ENCODE peak calls at places on chromosomes 5 and 9, in five cellular contexts. G, Y, E, P and T are unnamed samples.

GRCh38 chr9:114484854-114485443 is 20.3 kb downstream of the WHRN start:
- DNase-seq in P (no peak), Y (no peak), E (peak; percentile 15), G (no peak), T (no peak)

GRCh38 chr5:31585519-31586270 is 53.2 kb upstream of the PDZD2 start:
- DNase-seq in E (no peak), Y (no peak), P (no peak), G (no peak), T (no peak)

GRCh38 chr5:178588769-178589168 is 1.4 kb downstream of the COL23A1 start:
- DNase-seq in Y (peak; percentile 50), P (no peak), G (no peak), E (no peak), T (no peak)

GRCh38 chr9:2494571-2494970 is 127.0 kb upstream of the VLDLR start:
- DNase-seq in E (no peak), P (no peak), Y (no peak), G (no peak), T (peak; percentile 42)

GRCh38 chr9:130328349-130328801 is 62.8 kb downstream of the HMCN2 start:
- DNase-seq in P (no peak), Y (no peak), E (peak; percentile 42), G (no peak), T (no peak)

GRCh38 chr5:16994576-16994975 is 58.5 kb upstream of the MYO10 start:
- DNase-seq in G (no peak), E (no peak), P (no peak), Y (no peak), T (peak; percentile 32)

GRCh38 chr9:1373445-1373844 is 323.3 kb downstream of the DMRT2 start:
- DNase-seq in P (no peak), G (no peak), Y (no peak), E (no peak), T (no peak)

GRCh38 chr9:128285033-128285784 is 9.1 kb downstream of the SWI5 start:
- DNase-seq in P (peak; percentile 77), G (no peak), E (no peak), Y (no peak), T (no peak)

GRCh38 chr5:97338729-97339128 is 155.7 kb upstream of the RIOK2 start:
- DNase-seq in E (no peak), Y (no peak), G (no peak), P (no peak), T (no peak)

GRCh38 chr9:6686396-6686795 is 40.9 kb upstream of the GLDC start:
- DNase-seq in Y (no peak), E (peak; percentile 16), G (no peak), P (peak; percentile 41), T (no peak)

GRCh38 chr9:135326633-135327152 is 152.9 kb upstream of the PPP1R26 start:
- DNase-seq in Y (no peak), G (no peak), E (no peak), P (no peak), T (no peak)

GRCh38 chr5:37932450-37932849 is 92.6 kb upstream of the GDNF start:
- DNase-seq in Y (no peak), P (no peak), E (no peak), G (no peak), T (no peak)

GRCh38 chr5:129804705-129805104 is 56.8 kb downstream of the MINAR2 start:
- DNase-seq in P (no peak), E (no peak), Y (no peak), G (no peak), T (peak; percentile 49)

GRCh38 chr5:59095480-59095879 is 512.6 kb downstream of the RAB3C start:
- DNase-seq in G (no peak), Y (no peak), E (no peak), P (no peak), T (no peak)

GRCh38 chr9:13900449-13900848 is 413.5 kb downstream of the NFIB start:
- DNase-seq in Y (no peak), P (no peak), G (no peak), E (no peak), T (no peak)

GRCh38 chr5:142544946-142545652 is 140.8 kb downstream of the FGF1 start:
- DNase-seq in E (no peak), G (no peak), Y (no peak), P (no peak), T (no peak)